ENCODE peak calls at places on chromosomes 16 and 17, in eight cellular contexts. J, I, P, B, W, C, E and M are unnamed samples.

GRCh38 chr16:85537795-85538401 is 75.2 kb upstream of the GSE1 start:
- DNase-seq in J (no peak), I (no peak), P (no peak), B (no peak), W (no peak), C (no peak), E (no peak), M (no peak)

GRCh38 chr16:1051446-1051845 is 21.1 kb upstream of the SSTR5 start:
- DNase-seq in J (no peak), I (no peak), P (no peak), B (no peak), W (no peak), C (no peak), E (no peak), M (no peak)

GRCh38 chr16:12089492-12090161 is 113.1 kb downstream of the SNX29 start:
- DNase-seq in J (no peak), I (peak; percentile 81), P (no peak), B (no peak), W (peak; percentile 61), C (no peak), E (peak; percentile 31), M (peak; percentile 69)

GRCh38 chr16:24367186-24367585 is 111.1 kb downstream of the CACNG3 start:
- DNase-seq in J (peak; percentile 2), I (no peak), P (no peak), B (no peak), W (no peak), C (no peak), E (no peak), M (no peak)

GRCh38 chr17:74439691-74440567 is 8.0 kb downstream of the GPRC5C start:
- DNase-seq in J (no peak), I (no peak), P (no peak), B (no peak), W (no peak), C (no peak), E (no peak), M (no peak)

GRCh38 chr16:72493681-72494415 is 321.9 kb upstream of the PMFBP1 start:
- DNase-seq in J (no peak), I (peak; percentile 65), P (no peak), B (peak; percentile 35), W (no peak), C (no peak), E (no peak), M (peak; percentile 76)

GRCh38 chr17:55269894-55270293 is 5.1 kb downstream of the HLF start:
- DNase-seq in J (no peak), I (no peak), P (no peak), B (no peak), W (no peak), C (no peak), E (no peak), M (no peak)

GRCh38 chr17:12410721-12411120 is 255.0 kb upstream of the MYOCD start:
- DNase-seq in J (no peak), I (no peak), P (no peak), B (no peak), W (no peak), C (no peak), E (no peak), M (no peak)

GRCh38 chr16:49362230-49362629 is 11.4 kb upstream of the C16orf78 start:
- DNase-seq in J (no peak), I (no peak), P (no peak), B (no peak), W (no peak), C (no peak), E (no peak), M (no peak)

GRCh38 chr17:80482555-80483308 is 6.3 kb upstream of the NPTX1 start:
- DNase-seq in J (no peak), I (no peak), P (no peak), B (no peak), W (no peak), C (no peak), E (no peak), M (no peak)

GRCh38 chr17:64212122-64212521 is 50.9 kb downstream of the TEX2 start:
- DNase-seq in J (no peak), I (peak; percentile 82), P (peak; percentile 55), B (no peak), W (no peak), C (no peak), E (no peak), M (peak; percentile 74)

GRCh38 chr16:30010817-30011504 is at the start of gene DOC2A:
- DNase-seq in J (no peak), I (no peak), P (no peak), B (no peak), W (no peak), C (no peak), E (no peak), M (no peak)

GRCh38 chr17:17226451-17227265 is 10.3 kb downstream of the FLCN start:
- DNase-seq in J (no peak), I (no peak), P (no peak), B (no peak), W (no peak), C (no peak), E (no peak), M (no peak)

GRCh38 chr16:74216319-74216718 is 80.3 kb upstream of the PSMD7 start:
- DNase-seq in J (no peak), I (peak; percentile 41), P (peak; percentile 38), B (no peak), W (no peak), C (no peak), E (no peak), M (no peak)

GRCh38 chr16:52254753-52255152 is 292.2 kb downstream of the TOX3 start:
- DNase-seq in J (no peak), I (no peak), P (peak; percentile 5), B (no peak), W (no peak), C (no peak), E (no peak), M (no peak)

GRCh38 chr17:73342057-73342522 is 30.3 kb upstream of the CDC42EP4 start:
- DNase-seq in J (peak; percentile 98), I (peak; percentile 88), P (no peak), B (peak; percentile 38), W (peak; percentile 60), C (no peak), E (no peak), M (peak; percentile 91)

GRCh38 chr17:66514227-66514806 is 211.9 kb downstream of the PRKCA start:
- DNase-seq in J (no peak), I (peak; percentile 81), P (no peak), B (no peak), W (no peak), C (no peak), E (no peak), M (peak; percentile 26)

GRCh38 chr16:89696598-89697128 is 4.8 kb downstream of the SPATA2L start:
- DNase-seq in J (no peak), I (no peak), P (no peak), B (no peak), W (peak; percentile 50), C (no peak), E (peak; percentile 25), M (no peak)

GRCh38 chr17:49488612-49489011 is 6.5 kb upstream of the NGFR start:
- DNase-seq in J (no peak), I (no peak), P (no peak), B (no peak), W (no peak), C (no peak), E (no peak), M (no peak)

GRCh38 chr17:19768046-19768782 is 20.1 kb upstream of the ALDH3A1 start:
- DNase-seq in J (no peak), I (no peak), P (no peak), B (no peak), W (no peak), C (no peak), E (no peak), M (no peak)

GRCh38 chr16:1204941-1205340 is 20.1 kb downstream of the TPSG1 start:
- DNase-seq in J (no peak), I (no peak), P (no peak), B (no peak), W (no peak), C (no peak), E (no peak), M (no peak)

GRCh38 chr17:68706351-68706750 is 105.2 kb upstream of the FAM20A start:
- DNase-seq in J (no peak), I (no peak), P (no peak), B (no peak), W (no peak), C (no peak), E (no peak), M (peak; percentile 46)

GRCh38 chr16:85396879-85397871 is 215.9 kb upstream of the GSE1 start:
- DNase-seq in J (no peak), I (no peak), P (no peak), B (no peak), W (peak; percentile 40), C (no peak), E (peak; percentile 9), M (no peak)

GRCh38 chr16:5639531-5639930 is 541.9 kb upstream of the EEF2KMT start:
- DNase-seq in J (no peak), I (no peak), P (no peak), B (no peak), W (no peak), C (no peak), E (no peak), M (no peak)

GRCh38 chr17:51819341-51819740 is 339.2 kb downstream of the CA10 start:
- DNase-seq in J (no peak), I (no peak), P (no peak), B (no peak), W (no peak), C (no peak), E (no peak), M (no peak)

GRCh38 chr17:42819939-42820535 is 4.0 kb downstream of the BECN1 start:
- DNase-seq in J (peak; percentile 83), I (peak; percentile 37), P (no peak), B (no peak), W (peak; percentile 73), C (peak; percentile 49), E (peak; percentile 63), M (peak; percentile 46)

GRCh38 chr17:41098476-41098875 is 534 bp upstream of the KRTAP4-8 start:
- DNase-seq in J (no peak), I (peak; percentile 68), P (peak; percentile 18), B (peak; percentile 30), W (no peak), C (no peak), E (no peak), M (no peak)

GRCh38 chr16:55471448-55472097 is 7.4 kb upstream of the MMP2 start:
- DNase-seq in J (no peak), I (peak; percentile 92), P (peak; percentile 73), B (peak; percentile 71), W (no peak), C (no peak), E (no peak), M (peak; percentile 92)